ENCODE peak calls at places on chromosome 22, in six cellular contexts. One of them, this sample, is unnamed.

GRCh38 chr22:49792107-49792506 is 35.6 kb downstream of the BRD1 start:
- DNase-seq in sigmoid colon: no peak
- DNase-seq in upper lobe of left lung: no peak
- DNase-seq in stomach: no peak
- DNase-seq in Panc1: no peak
- DNase-seq in GM23338: no peak
- DNase-seq in this sample: no peak

GRCh38 chr22:22207845-22208564 is 36.6 kb upstream of the VPREB1 start:
- DNase-seq in sigmoid colon: no peak
- DNase-seq in upper lobe of left lung: peak
- DNase-seq in stomach: peak
- DNase-seq in Panc1: no peak
- DNase-seq in GM23338: peak
- DNase-seq in this sample: no peak

GRCh38 chr22:49276567-49276966 is 551.1 kb downstream of the BRD1 start:
- DNase-seq in sigmoid colon: no peak
- DNase-seq in upper lobe of left lung: no peak
- DNase-seq in stomach: no peak
- DNase-seq in Panc1: no peak
- DNase-seq in GM23338: no peak
- DNase-seq in this sample: no peak

GRCh38 chr22:32050678-32051515 is 7.8 kb downstream of the SLC5A1 start:
- DNase-seq in sigmoid colon: no peak
- DNase-seq in upper lobe of left lung: peak
- DNase-seq in stomach: peak
- DNase-seq in Panc1: peak
- DNase-seq in GM23338: peak
- DNase-seq in this sample: no peak

GRCh38 chr22:24063986-24064385 is 52.9 kb downstream of the CABIN1 start:
- DNase-seq in sigmoid colon: peak
- DNase-seq in upper lobe of left lung: no peak
- DNase-seq in stomach: no peak
- DNase-seq in Panc1: no peak
- DNase-seq in GM23338: no peak
- DNase-seq in this sample: no peak

GRCh38 chr22:23938328-23939016 is 22.5 kb downstream of the GSTT2B start:
- DNase-seq in sigmoid colon: no peak
- DNase-seq in upper lobe of left lung: peak
- DNase-seq in stomach: no peak
- DNase-seq in Panc1: no peak
- DNase-seq in GM23338: no peak
- DNase-seq in this sample: no peak

GRCh38 chr22:25668437-25668836 is 73.6 kb upstream of the MYO18B start:
- DNase-seq in sigmoid colon: no peak
- DNase-seq in upper lobe of left lung: no peak
- DNase-seq in stomach: no peak
- DNase-seq in Panc1: no peak
- DNase-seq in GM23338: no peak
- DNase-seq in this sample: no peak

GRCh38 chr22:39244496-39245129 is at the start of gene PDGFB:
- DNase-seq in sigmoid colon: no peak
- DNase-seq in upper lobe of left lung: no peak
- DNase-seq in stomach: peak
- DNase-seq in Panc1: no peak
- DNase-seq in GM23338: peak
- DNase-seq in this sample: no peak

GRCh38 chr22:27642104-27642800 is 159.3 kb downstream of the MN1 start:
- DNase-seq in sigmoid colon: no peak
- DNase-seq in upper lobe of left lung: no peak
- DNase-seq in stomach: no peak
- DNase-seq in Panc1: no peak
- DNase-seq in GM23338: no peak
- DNase-seq in this sample: no peak

GRCh38 chr22:23677701-23677995 is 13.2 kb upstream of the RGL4 start:
- DNase-seq in sigmoid colon: peak
- DNase-seq in upper lobe of left lung: no peak
- DNase-seq in stomach: no peak
- DNase-seq in Panc1: no peak
- DNase-seq in GM23338: peak
- DNase-seq in this sample: no peak

GRCh38 chr22:50422961-50423815 is 51.6 kb downstream of the SBF1 start:
- DNase-seq in sigmoid colon: no peak
- DNase-seq in upper lobe of left lung: peak
- DNase-seq in stomach: no peak
- DNase-seq in Panc1: no peak
- DNase-seq in GM23338: no peak
- DNase-seq in this sample: peak

GRCh38 chr22:39543095-39543494 is 10.5 kb upstream of the RPS19BP1 start:
- DNase-seq in sigmoid colon: no peak
- DNase-seq in upper lobe of left lung: no peak
- DNase-seq in stomach: no peak
- DNase-seq in Panc1: no peak
- DNase-seq in GM23338: peak
- DNase-seq in this sample: no peak

GRCh38 chr22:49951986-49952896 is 8.3 kb upstream of the PIM3 start:
- DNase-seq in sigmoid colon: no peak
- DNase-seq in upper lobe of left lung: no peak
- DNase-seq in stomach: no peak
- DNase-seq in Panc1: no peak
- DNase-seq in GM23338: no peak
- DNase-seq in this sample: no peak

GRCh38 chr22:18987765-18988164 is 51.7 kb upstream of the PRODH start:
- DNase-seq in sigmoid colon: no peak
- DNase-seq in upper lobe of left lung: no peak
- DNase-seq in stomach: no peak
- DNase-seq in Panc1: no peak
- DNase-seq in GM23338: peak
- DNase-seq in this sample: no peak

GRCh38 chr22:47168900-47169800 is 406.7 kb downstream of the TBC1D22A start:
- DNase-seq in sigmoid colon: peak
- DNase-seq in upper lobe of left lung: peak
- DNase-seq in stomach: peak
- DNase-seq in Panc1: no peak
- DNase-seq in GM23338: peak
- DNase-seq in this sample: no peak

GRCh38 chr22:38941488-38941987 is 15.9 kb upstream of the APOBEC3A start:
- DNase-seq in sigmoid colon: no peak
- DNase-seq in upper lobe of left lung: peak
- DNase-seq in stomach: peak
- DNase-seq in Panc1: no peak
- DNase-seq in GM23338: no peak
- DNase-seq in this sample: no peak

GRCh38 chr22:49161002-49161850 is 666.4 kb downstream of the BRD1 start:
- DNase-seq in sigmoid colon: no peak
- DNase-seq in upper lobe of left lung: no peak
- DNase-seq in stomach: no peak
- DNase-seq in Panc1: no peak
- DNase-seq in GM23338: no peak
- DNase-seq in this sample: no peak

GRCh38 chr22:37674248-37674647 is 1.2 kb upstream of the LGALS1 start:
- DNase-seq in sigmoid colon: no peak
- DNase-seq in upper lobe of left lung: no peak
- DNase-seq in stomach: no peak
- DNase-seq in Panc1: no peak
- DNase-seq in GM23338: no peak
- DNase-seq in this sample: no peak

GRCh38 chr22:28128827-28129226 is 209.8 kb upstream of the PITPNB start:
- DNase-seq in sigmoid colon: no peak
- DNase-seq in upper lobe of left lung: no peak
- DNase-seq in stomach: no peak
- DNase-seq in Panc1: no peak
- DNase-seq in GM23338: no peak
- DNase-seq in this sample: no peak

GRCh38 chr22:21755855-21756284 is 20.3 kb upstream of the YPEL1 start:
- DNase-seq in sigmoid colon: no peak
- DNase-seq in upper lobe of left lung: no peak
- DNase-seq in stomach: no peak
- DNase-seq in Panc1: no peak
- DNase-seq in GM23338: no peak
- DNase-seq in this sample: no peak

GRCh38 chr22:47175151-47175760 is 412.8 kb downstream of the TBC1D22A start:
- DNase-seq in sigmoid colon: peak
- DNase-seq in upper lobe of left lung: peak
- DNase-seq in stomach: no peak
- DNase-seq in Panc1: no peak
- DNase-seq in GM23338: no peak
- DNase-seq in this sample: no peak

GRCh38 chr22:38881464-38881871 is 9.5 kb upstream of the CBX6 start:
- DNase-seq in sigmoid colon: peak
- DNase-seq in upper lobe of left lung: peak
- DNase-seq in stomach: peak
- DNase-seq in Panc1: no peak
- DNase-seq in GM23338: no peak
- DNase-seq in this sample: peak

GRCh38 chr22:31604137-31604705 is 57.8 kb downstream of the PISD start:
- DNase-seq in sigmoid colon: peak
- DNase-seq in upper lobe of left lung: no peak
- DNase-seq in stomach: no peak
- DNase-seq in Panc1: no peak
- DNase-seq in GM23338: no peak
- DNase-seq in this sample: no peak

GRCh38 chr22:23376256-23376655 is 195.9 kb downstream of the BCR start:
- DNase-seq in sigmoid colon: no peak
- DNase-seq in upper lobe of left lung: no peak
- DNase-seq in stomach: no peak
- DNase-seq in Panc1: no peak
- DNase-seq in GM23338: peak
- DNase-seq in this sample: no peak

GRCh38 chr22:30362632-30363281 is 6.0 kb downstream of the CCDC157 start:
- DNase-seq in sigmoid colon: no peak
- DNase-seq in upper lobe of left lung: no peak
- DNase-seq in stomach: no peak
- DNase-seq in Panc1: no peak
- DNase-seq in GM23338: peak
- DNase-seq in this sample: no peak

GRCh38 chr22:30354644-30355043 is 2.0 kb downstream of the SF3A1 start:
- DNase-seq in sigmoid colon: no peak
- DNase-seq in upper lobe of left lung: no peak
- DNase-seq in stomach: no peak
- DNase-seq in Panc1: no peak
- DNase-seq in GM23338: no peak
- DNase-seq in this sample: no peak

GRCh38 chr22:30356392-30357230 is at the start of the genes CCDC157 and SF3A1:
- DNase-seq in sigmoid colon: peak
- DNase-seq in upper lobe of left lung: peak
- DNase-seq in stomach: peak
- DNase-seq in Panc1: peak
- DNase-seq in GM23338: peak
- DNase-seq in this sample: no peak

GRCh38 chr22:30361916-30362631 is 5.3 kb downstream of the CCDC157 start:
- DNase-seq in sigmoid colon: no peak
- DNase-seq in upper lobe of left lung: no peak
- DNase-seq in stomach: no peak
- DNase-seq in Panc1: no peak
- DNase-seq in GM23338: no peak
- DNase-seq in this sample: no peak

GRCh38 chr22:30357650-30358215 is 926 bp downstream of the CCDC157 start:
- DNase-seq in sigmoid colon: no peak
- DNase-seq in upper lobe of left lung: no peak
- DNase-seq in stomach: no peak
- DNase-seq in Panc1: no peak
- DNase-seq in GM23338: peak
- DNase-seq in this sample: no peak
- H3K4me3 ChIP-seq in sigmoid colon: no peak
- H3K4me3 ChIP-seq in upper lobe of left lung: no peak
- H3K4me3 ChIP-seq in stomach: peak
- H3K4me3 ChIP-seq in Panc1: peak
- H3K4me3 ChIP-seq in GM23338: peak
- H3K4me3 ChIP-seq in this sample: no peak

GRCh38 chr22:36528795-36529718 is at the start of gene EIF3D:
- DNase-seq in sigmoid colon: peak
- DNase-seq in upper lobe of left lung: peak
- DNase-seq in stomach: peak
- DNase-seq in Panc1: peak
- DNase-seq in GM23338: peak
- DNase-seq in this sample: no peak
- TF ChIP-seq CTCF in sigmoid colon: no peak
- TF ChIP-seq CTCF in upper lobe of left lung: no peak
- TF ChIP-seq CTCF in stomach: no peak
- TF ChIP-seq CTCF in Panc1: no peak
- TF ChIP-seq CTCF in GM23338: no peak
- TF ChIP-seq CTCF in this sample: no peak

GRCh38 chr22:20083157-20083890 is 3.3 kb downstream of the DGCR8 start:
- DNase-seq in sigmoid colon: no peak
- DNase-seq in upper lobe of left lung: no peak
- DNase-seq in stomach: no peak
- DNase-seq in Panc1: no peak
- DNase-seq in GM23338: no peak
- DNase-seq in this sample: no peak

GRCh38 chr22:20080445-20080775 is 369 bp downstream of the DGCR8 start:
- DNase-seq in sigmoid colon: peak
- DNase-seq in upper lobe of left lung: peak
- DNase-seq in stomach: peak
- DNase-seq in Panc1: no peak
- DNase-seq in GM23338: peak
- DNase-seq in this sample: no peak

GRCh38 chr22:20080776-20081654 is 974 bp downstream of the DGCR8 start:
- DNase-seq in sigmoid colon: no peak
- DNase-seq in upper lobe of left lung: peak
- DNase-seq in stomach: no peak
- DNase-seq in Panc1: no peak
- DNase-seq in GM23338: peak
- DNase-seq in this sample: no peak

GRCh38 chr22:20076627-20077172 is 3.3 kb upstream of the DGCR8 start:
- DNase-seq in sigmoid colon: no peak
- DNase-seq in upper lobe of left lung: no peak
- DNase-seq in stomach: no peak
- DNase-seq in Panc1: no peak
- DNase-seq in GM23338: peak
- DNase-seq in this sample: no peak

GRCh38 chr22:20079745-20080444 is at the start of gene DGCR8:
- DNase-seq in sigmoid colon: peak
- DNase-seq in upper lobe of left lung: peak
- DNase-seq in stomach: peak
- DNase-seq in Panc1: peak
- DNase-seq in GM23338: peak
- DNase-seq in this sample: peak
- TF ChIP-seq POLR2AphosphoS5 in sigmoid colon: peak
- TF ChIP-seq POLR2AphosphoS5 in upper lobe of left lung: peak
- TF ChIP-seq POLR2AphosphoS5 in stomach: peak
- TF ChIP-seq POLR2AphosphoS5 in Panc1: peak
- TF ChIP-seq POLR2AphosphoS5 in GM23338: peak
- TF ChIP-seq POLR2AphosphoS5 in this sample: peak

DNA sequence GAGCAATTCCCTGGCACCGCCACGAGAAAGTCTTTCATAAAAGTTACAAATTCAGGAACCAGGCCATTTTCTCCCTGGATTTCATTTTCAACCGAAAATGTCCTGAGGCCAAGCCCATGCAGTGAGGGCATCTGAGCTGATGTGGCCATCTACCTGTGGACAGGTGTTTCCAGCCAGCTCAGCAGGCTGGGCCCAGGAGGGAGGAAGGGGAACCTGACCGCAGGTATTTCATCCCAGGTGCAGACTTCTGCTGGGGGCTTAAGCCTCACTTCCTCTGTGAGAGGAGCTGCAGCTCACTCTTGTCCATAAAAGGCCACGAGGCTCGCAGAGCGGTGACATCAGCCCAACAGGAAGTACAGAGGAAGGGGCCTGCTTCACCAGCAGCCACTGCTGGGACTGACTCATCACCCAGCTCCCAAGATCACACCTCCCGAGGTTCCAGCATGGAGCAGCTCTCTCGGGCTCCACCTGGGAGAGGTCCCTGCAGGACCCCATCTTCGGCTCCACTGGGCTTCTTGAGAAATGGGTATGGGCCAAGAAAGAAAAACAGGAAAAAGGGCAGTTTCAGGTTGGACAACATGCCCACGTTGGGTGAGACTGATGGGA is 56.4 kb downstream of the MYH9 start:
- DNase-seq in sigmoid colon: peak
- DNase-seq in upper lobe of left lung: peak
- DNase-seq in stomach: peak
- DNase-seq in Panc1: no peak
- DNase-seq in GM23338: peak
- DNase-seq in this sample: peak
- H3K4me3 ChIP-seq in sigmoid colon: peak
- H3K4me3 ChIP-seq in upper lobe of left lung: no peak
- H3K4me3 ChIP-seq in stomach: peak
- H3K4me3 ChIP-seq in Panc1: no peak
- H3K4me3 ChIP-seq in GM23338: no peak
- H3K4me3 ChIP-seq in this sample: peak

This sample was measured in vagina.